ENCODE peak calls at places on chromosomes 6 and 20, in seven cellular contexts. One of them, this sample, is unnamed.

GRCh38 chr6:170464080-170464479 is 89.0 kb downstream of the PSMB1 start:
- DNase-seq in transverse colon: no peak
- DNase-seq in pancreas: no peak
- DNase-seq in cardiac muscle cell: no peak
- DNase-seq in psoas muscle: no peak
- DNase-seq in left lung: no peak
- DNase-seq in breast epithelium: no peak
- DNase-seq in this sample: no peak

GRCh38 chr20:10370091-10370887 is 63.7 kb downstream of the MKKS start:
- DNase-seq in transverse colon: no peak
- DNase-seq in pancreas: no peak
- DNase-seq in cardiac muscle cell: no peak
- DNase-seq in psoas muscle: no peak
- DNase-seq in left lung: no peak
- DNase-seq in breast epithelium: no peak
- DNase-seq in this sample: no peak

GRCh38 chr20:63957690-63958441 is 1.6 kb upstream of the UCKL1 start:
- DNase-seq in transverse colon: peak
- DNase-seq in pancreas: no peak
- DNase-seq in cardiac muscle cell: no peak
- DNase-seq in psoas muscle: peak
- DNase-seq in left lung: peak
- DNase-seq in breast epithelium: no peak
- DNase-seq in this sample: no peak

GRCh38 chr6:72031471-72031870 is 145.1 kb downstream of the RIMS1 start:
- DNase-seq in transverse colon: no peak
- DNase-seq in pancreas: no peak
- DNase-seq in cardiac muscle cell: no peak
- DNase-seq in psoas muscle: no peak
- DNase-seq in left lung: no peak
- DNase-seq in breast epithelium: no peak
- DNase-seq in this sample: no peak

GRCh38 chr20:49318430-49319203 is 40.8 kb upstream of the ZNFX1 start:
- DNase-seq in transverse colon: no peak
- DNase-seq in pancreas: no peak
- DNase-seq in cardiac muscle cell: peak
- DNase-seq in psoas muscle: no peak
- DNase-seq in left lung: peak
- DNase-seq in breast epithelium: no peak
- DNase-seq in this sample: no peak

GRCh38 chr6:11198663-11199603 is 33.5 kb downstream of the NEDD9 start:
- DNase-seq in transverse colon: no peak
- DNase-seq in pancreas: no peak
- DNase-seq in cardiac muscle cell: no peak
- DNase-seq in psoas muscle: no peak
- DNase-seq in left lung: no peak
- DNase-seq in breast epithelium: no peak
- DNase-seq in this sample: no peak

GRCh38 chr6:114096553-114097172 is 125.7 kb upstream of the HDAC2 start:
- DNase-seq in transverse colon: no peak
- DNase-seq in pancreas: no peak
- DNase-seq in cardiac muscle cell: peak
- DNase-seq in psoas muscle: no peak
- DNase-seq in left lung: no peak
- DNase-seq in breast epithelium: no peak
- DNase-seq in this sample: peak

GRCh38 chr6:43972179-43972914 is 154.9 kb downstream of the MRPL14 start:
- DNase-seq in transverse colon: no peak
- DNase-seq in pancreas: peak
- DNase-seq in cardiac muscle cell: no peak
- DNase-seq in psoas muscle: no peak
- DNase-seq in left lung: no peak
- DNase-seq in breast epithelium: peak
- DNase-seq in this sample: no peak

GRCh38 chr6:6678811-6679210 is 90.3 kb downstream of the LY86 start:
- DNase-seq in transverse colon: no peak
- DNase-seq in pancreas: no peak
- DNase-seq in cardiac muscle cell: no peak
- DNase-seq in psoas muscle: no peak
- DNase-seq in left lung: peak
- DNase-seq in breast epithelium: no peak
- DNase-seq in this sample: no peak

GRCh38 chr6:83708970-83709747 is at the start of gene SNAP91:
- DNase-seq in transverse colon: no peak
- DNase-seq in pancreas: no peak
- DNase-seq in cardiac muscle cell: peak
- DNase-seq in psoas muscle: no peak
- DNase-seq in left lung: no peak
- DNase-seq in breast epithelium: no peak
- DNase-seq in this sample: no peak

GRCh38 chr6:64224819-64225218 is 589.2 kb downstream of the PHF3 start:
- DNase-seq in transverse colon: no peak
- DNase-seq in pancreas: no peak
- DNase-seq in cardiac muscle cell: no peak
- DNase-seq in psoas muscle: peak
- DNase-seq in left lung: no peak
- DNase-seq in breast epithelium: no peak
- DNase-seq in this sample: no peak

GRCh38 chr20:37095108-37095608 is 639 bp downstream of the RBL1 start:
- DNase-seq in transverse colon: peak
- DNase-seq in pancreas: peak
- DNase-seq in cardiac muscle cell: no peak
- DNase-seq in psoas muscle: no peak
- DNase-seq in left lung: no peak
- DNase-seq in breast epithelium: no peak
- DNase-seq in this sample: no peak

GRCh38 chr6:146111864-146112263 is 83.0 kb downstream of the GRM1 start:
- DNase-seq in transverse colon: no peak
- DNase-seq in pancreas: no peak
- DNase-seq in cardiac muscle cell: no peak
- DNase-seq in psoas muscle: no peak
- DNase-seq in left lung: no peak
- DNase-seq in breast epithelium: no peak
- DNase-seq in this sample: no peak
- TF ChIP-seq CTCF in transverse colon: no peak
- TF ChIP-seq CTCF in pancreas: no peak
- TF ChIP-seq CTCF in cardiac muscle cell: no peak
- TF ChIP-seq CTCF in psoas muscle: no peak
- TF ChIP-seq CTCF in left lung: no peak
- TF ChIP-seq CTCF in breast epithelium: no peak
- TF ChIP-seq CTCF in this sample: no peak

GRCh38 chr6:149719531-149719930 is 1.6 kb upstream of the LATS1 start:
- DNase-seq in transverse colon: no peak
- DNase-seq in pancreas: no peak
- DNase-seq in cardiac muscle cell: no peak
- DNase-seq in psoas muscle: no peak
- DNase-seq in left lung: no peak
- DNase-seq in breast epithelium: no peak
- DNase-seq in this sample: no peak
- H3K4me3 ChIP-seq in transverse colon: no peak
- H3K4me3 ChIP-seq in pancreas: no peak
- H3K4me3 ChIP-seq in cardiac muscle cell: no peak
- H3K4me3 ChIP-seq in psoas muscle: no peak
- H3K4me3 ChIP-seq in left lung: no peak
- H3K4me3 ChIP-seq in breast epithelium: no peak
- H3K4me3 ChIP-seq in this sample: no peak

DNA sequence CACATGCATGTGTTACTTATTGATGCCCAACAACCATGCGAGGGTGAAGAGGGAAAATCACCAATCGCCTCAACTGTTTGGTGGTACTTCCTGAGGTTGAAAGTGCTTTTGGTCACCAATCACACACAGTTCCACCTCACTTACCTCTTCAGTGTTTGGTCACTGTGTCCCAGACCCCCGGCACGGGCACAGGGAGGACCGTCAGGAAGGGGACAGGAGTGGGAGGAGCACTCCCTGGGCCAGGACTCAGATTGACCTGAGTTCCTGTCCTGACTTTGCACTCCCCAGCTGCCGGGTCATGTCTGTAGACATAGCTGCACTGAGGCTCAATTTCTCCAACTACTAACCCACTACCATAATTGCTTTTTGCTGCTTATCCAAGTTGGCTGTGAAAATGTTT is 74.2 kb upstream of the PBOV1 start:
- DNase-seq in transverse colon: no peak
- DNase-seq in pancreas: no peak
- DNase-seq in cardiac muscle cell: no peak
- DNase-seq in psoas muscle: no peak
- DNase-seq in left lung: no peak
- DNase-seq in breast epithelium: no peak
- DNase-seq in this sample: no peak
- TF ChIP-seq CTCF in transverse colon: no peak
- TF ChIP-seq CTCF in pancreas: no peak
- TF ChIP-seq CTCF in cardiac muscle cell: no peak
- TF ChIP-seq CTCF in psoas muscle: no peak
- TF ChIP-seq CTCF in left lung: no peak
- TF ChIP-seq CTCF in breast epithelium: no peak
- TF ChIP-seq CTCF in this sample: no peak

GRCh38 chr6:105429676-105430075 is 26.8 kb upstream of the PREP start:
- DNase-seq in transverse colon: no peak
- DNase-seq in pancreas: no peak
- DNase-seq in cardiac muscle cell: no peak
- DNase-seq in psoas muscle: no peak
- DNase-seq in left lung: no peak
- DNase-seq in breast epithelium: no peak
- DNase-seq in this sample: no peak

GRCh38 chr6:105431226-105431625 is 28.3 kb upstream of the PREP start:
- DNase-seq in transverse colon: no peak
- DNase-seq in pancreas: no peak
- DNase-seq in cardiac muscle cell: peak
- DNase-seq in psoas muscle: no peak
- DNase-seq in left lung: no peak
- DNase-seq in breast epithelium: no peak
- DNase-seq in this sample: peak

GRCh38 chr6:105424177-105424783 is 21.4 kb upstream of the PREP start:
- DNase-seq in transverse colon: peak
- DNase-seq in pancreas: peak
- DNase-seq in cardiac muscle cell: peak
- DNase-seq in psoas muscle: no peak
- DNase-seq in left lung: no peak
- DNase-seq in breast epithelium: no peak
- DNase-seq in this sample: peak

GRCh38 chr6:105430685-105431084 is 27.8 kb upstream of the PREP start:
- DNase-seq in transverse colon: no peak
- DNase-seq in pancreas: no peak
- DNase-seq in cardiac muscle cell: no peak
- DNase-seq in psoas muscle: no peak
- DNase-seq in left lung: no peak
- DNase-seq in breast epithelium: no peak
- DNase-seq in this sample: no peak

GRCh38 chr6:105428342-105428957 is 25.6 kb upstream of the PREP start:
- DNase-seq in transverse colon: no peak
- DNase-seq in pancreas: no peak
- DNase-seq in cardiac muscle cell: no peak
- DNase-seq in psoas muscle: no peak
- DNase-seq in left lung: no peak
- DNase-seq in breast epithelium: no peak
- DNase-seq in this sample: peak
- H3K4me3 ChIP-seq in transverse colon: no peak
- H3K4me3 ChIP-seq in pancreas: no peak
- H3K4me3 ChIP-seq in cardiac muscle cell: no peak
- H3K4me3 ChIP-seq in psoas muscle: no peak
- H3K4me3 ChIP-seq in left lung: no peak
- H3K4me3 ChIP-seq in breast epithelium: no peak
- H3K4me3 ChIP-seq in this sample: no peak

GRCh38 chr6:27474172-27474465 is 1.2 kb upstream of the ZNF184 start:
- DNase-seq in transverse colon: no peak
- DNase-seq in pancreas: peak
- DNase-seq in cardiac muscle cell: no peak
- DNase-seq in psoas muscle: no peak
- DNase-seq in left lung: no peak
- DNase-seq in breast epithelium: no peak
- DNase-seq in this sample: no peak

GRCh38 chr6:27472617-27473400 is at the start of gene ZNF184:
- DNase-seq in transverse colon: peak
- DNase-seq in pancreas: peak
- DNase-seq in cardiac muscle cell: peak
- DNase-seq in psoas muscle: peak
- DNase-seq in left lung: peak
- DNase-seq in breast epithelium: peak
- DNase-seq in this sample: peak

GRCh38 chr6:27471365-27472115 is 1.4 kb downstream of the ZNF184 start:
- DNase-seq in transverse colon: no peak
- DNase-seq in pancreas: no peak
- DNase-seq in cardiac muscle cell: no peak
- DNase-seq in psoas muscle: no peak
- DNase-seq in left lung: no peak
- DNase-seq in breast epithelium: no peak
- DNase-seq in this sample: no peak

GRCh38 chr6:27470023-27470422 is 2.9 kb downstream of the ZNF184 start:
- DNase-seq in transverse colon: no peak
- DNase-seq in pancreas: no peak
- DNase-seq in cardiac muscle cell: no peak
- DNase-seq in psoas muscle: no peak
- DNase-seq in left lung: no peak
- DNase-seq in breast epithelium: no peak
- DNase-seq in this sample: no peak

GRCh38 chr6:27472182-27472616 is 706 bp downstream of the ZNF184 start:
- DNase-seq in transverse colon: peak
- DNase-seq in pancreas: no peak
- DNase-seq in cardiac muscle cell: peak
- DNase-seq in psoas muscle: peak
- DNase-seq in left lung: no peak
- DNase-seq in breast epithelium: peak
- DNase-seq in this sample: peak
- TF ChIP-seq CTCF in transverse colon: no peak
- TF ChIP-seq CTCF in pancreas: no peak
- TF ChIP-seq CTCF in cardiac muscle cell: no peak
- TF ChIP-seq CTCF in psoas muscle: no peak
- TF ChIP-seq CTCF in left lung: no peak
- TF ChIP-seq CTCF in breast epithelium: no peak
- TF ChIP-seq CTCF in this sample: no peak

DNA sequence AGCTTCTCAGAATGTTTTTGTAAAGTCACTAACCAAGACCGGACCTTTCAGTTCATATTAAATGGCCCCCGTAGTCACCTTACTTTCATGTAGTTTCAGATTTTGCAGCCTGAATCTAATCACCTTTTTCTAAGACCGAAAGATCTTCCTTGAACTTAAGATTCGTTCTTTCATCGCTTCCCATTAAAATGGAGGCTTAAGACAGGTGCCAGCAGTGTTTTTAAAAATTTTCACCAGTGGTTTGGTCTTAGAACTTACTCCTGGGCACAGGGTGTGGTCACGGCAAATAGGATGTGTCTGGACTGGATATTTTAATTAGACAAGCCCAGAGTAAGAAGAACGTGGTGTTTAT is 630 bp downstream of the SRSF3 start:
- DNase-seq in transverse colon: no peak
- DNase-seq in pancreas: no peak
- DNase-seq in cardiac muscle cell: no peak
- DNase-seq in psoas muscle: no peak
- DNase-seq in left lung: no peak
- DNase-seq in breast epithelium: no peak
- DNase-seq in this sample: no peak
- H3K4me3 ChIP-seq in transverse colon: peak
- H3K4me3 ChIP-seq in pancreas: peak
- H3K4me3 ChIP-seq in cardiac muscle cell: peak
- H3K4me3 ChIP-seq in psoas muscle: peak
- H3K4me3 ChIP-seq in left lung: peak
- H3K4me3 ChIP-seq in breast epithelium: peak
- H3K4me3 ChIP-seq in this sample: peak